ENCODE peak calls at places on chromosomes 4 and X, in four cellular contexts. N, D, P and E are unnamed samples.

GRCh38 chr4:74328501-74328900 is 20.2 kb downstream of the EPGN start:
- DNase-seq in N (no peak), P (no peak), D (no peak), E (no peak)

GRCh38 chr4:16827762-16828724 is 70.4 kb downstream of the LDB2 start:
- DNase-seq in D (no peak), N (peak; percentile 57), P (no peak), E (no peak)

GRCh38 chrX:2464677-2465166 is 36.1 kb downstream of the DHRSX start:
- DNase-seq in D (no peak), P (no peak), N (no peak), E (no peak)

GRCh38 chr4:184282895-184283654 is 65.4 kb upstream of the ENPP6 start:
- DNase-seq in D (peak; percentile 22), N (no peak), P (no peak), E (peak; percentile 71)

GRCh38 chr4:185263419-185263818 is 54.0 kb downstream of the SNX25 start:
- DNase-seq in D (no peak), P (no peak), N (no peak), E (no peak)

GRCh38 chr4:72218953-72219352 is 187.2 kb downstream of the NPFFR2 start:
- DNase-seq in P (no peak), N (no peak), D (no peak), E (no peak)

GRCh38 chr4:188623314-188623854 is 484.1 kb downstream of the TRIML1 start:
- DNase-seq in P (no peak), D (no peak), N (no peak), E (no peak)

GRCh38 chrX:95117556-95117955 is 1443.5 kb downstream of the FAM133A start:
- DNase-seq in N (no peak), P (no peak), D (no peak), E (no peak)

GRCh38 chr4:183430317-183430986 is 14.0 kb upstream of the CDKN2AIP start:
- DNase-seq in P (no peak), D (no peak), N (peak; percentile 37), E (no peak)

GRCh38 chr4:73869130-73870055 is at the start of gene CXCL1:
- DNase-seq in P (no peak), D (peak; percentile 74), N (peak; percentile 52), E (no peak)

GRCh38 chrX:39253551-39253950 is 452.3 kb downstream of the MID1IP1 start:
- DNase-seq in P (peak; percentile 46), D (no peak), N (no peak), E (no peak)

GRCh38 chr4:181592221-181592745 is 650.9 kb upstream of the TENM3 start:
- DNase-seq in P (no peak), D (no peak), N (no peak), E (no peak)

GRCh38 chr4:108036252-108036651 is 46.6 kb downstream of the HADH start:
- DNase-seq in D (peak; percentile 58), P (no peak), N (no peak), E (peak; percentile 64)

GRCh38 chr4:164012396-164013027 is 518.0 kb downstream of the TMA16 start:
- DNase-seq in N (no peak), P (no peak), D (no peak), E (peak; percentile 5)

GRCh38 chrX:129980043-129980442 is 2.4 kb upstream of the BCORL1 start:
- DNase-seq in N (no peak), P (no peak), D (peak; percentile 51), E (peak; percentile 65)

GRCh38 chrX:55142206-55142918 is 53.5 kb downstream of the PAGE2 start:
- DNase-seq in D (peak; percentile 21), P (no peak), N (no peak), E (no peak)

GRCh38 chr4:159012381-159012780 is 90.5 kb upstream of the RAPGEF2 start:
- DNase-seq in D (no peak), P (no peak), N (no peak), E (no peak)

GRCh38 chrX:154132366-154132765 is 11.7 kb upstream of the OPN1LW start:
- DNase-seq in P (no peak), D (no peak), N (no peak), E (no peak)

GRCh38 chrX:52353838-52354237 is 15.0 kb upstream of the XAGE2 start:
- DNase-seq in N (no peak), D (no peak), P (no peak), E (no peak)

GRCh38 chrX:131704136-131704695 is 160.3 kb downstream of the OR13H1 start:
- DNase-seq in N (no peak), P (no peak), D (peak; percentile 93), E (peak; percentile 51)

GRCh38 chr4:141815646-141816045 is 179.3 kb downstream of the IL15 start:
- DNase-seq in D (no peak), N (no peak), P (no peak), E (no peak)

GRCh38 chrX:10106801-10107200 is 50.0 kb upstream of the CLCN4 start:
- DNase-seq in D (peak; percentile 46), N (no peak), P (no peak), E (no peak)

GRCh38 chrX:70998402-70999027 is 67.6 kb upstream of the SLC7A3 start:
- DNase-seq in D (no peak), P (peak; percentile 38), N (peak; percentile 9), E (no peak)

GRCh38 chrX:2677764-2678163 is 13.3 kb upstream of the CD99 start:
- DNase-seq in P (peak; percentile 42), N (peak; percentile 79), D (peak; percentile 53), E (no peak)

GRCh38 chr4:150209140-150209829 is 131.0 kb downstream of the DCLK2 start:
- DNase-seq in N (peak; percentile 73), D (peak; percentile 69), P (no peak), E (peak; percentile 48)

GRCh38 chr4:26343041-26343403 is 22.2 kb downstream of the RBPJ start:
- DNase-seq in P (no peak), N (no peak), D (no peak), E (no peak)

GRCh38 chr4:25884040-25884788 is 21.4 kb upstream of the SEL1L3 start:
- DNase-seq in N (peak; percentile 84), D (no peak), P (peak; percentile 36), E (no peak)

GRCh38 chr4:142817442-142817841 is 28.7 kb downstream of the INPP4B start:
- DNase-seq in N (no peak), D (no peak), P (peak; percentile 33), E (no peak)

GRCh38 chr4:145934434-145935047 is 4.1 kb downstream of the ZNF827 start:
- DNase-seq in P (no peak), D (no peak), N (no peak), E (no peak)

GRCh38 chr4:154506253-154506652 is 14.7 kb upstream of the DCHS2 start:
- DNase-seq in N (peak; percentile 24), P (no peak), D (no peak), E (no peak)

GRCh38 chr4:138646383-138646782 is 369.2 kb upstream of the NOCT start:
- DNase-seq in N (no peak), P (no peak), D (no peak), E (no peak)

GRCh38 chrX:49921109-49921508 is 1.3 kb upstream of the CLCN5 start:
- DNase-seq in P (no peak), D (no peak), N (no peak), E (no peak)

GRCh38 chrX:49915352-49916222 is 6.8 kb upstream of the CLCN5 start:
- DNase-seq in N (peak; percentile 49), D (peak; percentile 33), P (peak; percentile 11), E (peak; percentile 54)

GRCh38 chrX:49922291-49923241 is at the start of gene CLCN5:
- DNase-seq in P (peak; percentile 57), D (peak; percentile 96), N (peak; percentile 97), E (peak; percentile 90)

DNA sequence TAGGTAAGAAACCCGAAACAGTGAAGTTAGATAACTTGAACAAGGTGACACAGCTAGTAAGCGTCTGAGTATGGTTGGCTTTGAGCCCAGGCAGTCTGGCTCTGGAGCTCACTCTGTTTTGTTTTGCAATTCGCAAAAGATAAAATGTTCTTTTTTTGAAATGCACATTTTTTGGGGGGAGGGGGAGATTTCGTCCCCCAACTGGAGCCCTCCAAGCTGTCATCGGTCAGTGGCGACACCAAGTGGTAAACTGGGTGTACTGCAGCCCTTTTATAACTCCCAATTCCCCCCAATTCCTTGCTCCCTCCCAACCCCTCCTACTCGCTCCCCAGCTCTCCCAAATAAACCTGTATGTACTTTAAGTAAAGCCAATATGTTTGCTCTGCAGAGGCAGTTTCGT is 2.8 kb upstream of the CLCN5 start:
- DNase-seq in D (peak; percentile 22), P (no peak), N (peak; percentile 6), E (peak; percentile 39)
- TF ChIP-seq CTCF in D (peak; percentile 50), P (peak; percentile 74), N (peak; percentile 50), E (peak; percentile 82)

DNA sequence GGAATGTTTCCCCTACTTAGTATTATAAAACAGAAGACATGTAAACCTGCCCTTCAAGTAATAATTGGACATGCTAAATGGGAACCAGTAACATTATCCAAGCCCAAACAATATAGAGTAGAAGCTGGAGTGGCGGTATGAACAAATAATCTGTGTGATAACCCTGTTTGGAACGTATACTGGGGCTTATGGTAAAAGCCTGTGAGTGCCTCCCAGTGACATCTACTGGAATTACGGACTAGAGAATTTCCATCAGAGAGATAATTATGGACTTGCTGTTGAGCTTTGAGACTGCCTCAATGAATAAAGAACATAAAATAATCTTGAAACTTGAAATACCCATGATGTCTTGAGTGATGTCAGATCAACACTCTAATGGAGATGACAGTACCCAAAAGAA is 406.3 kb upstream of the GRIA3 start:
- DNase-seq in N (no peak), D (no peak), P (no peak), E (no peak)
- TF ChIP-seq CTCF in N (no peak), D (no peak), P (no peak), E (no peak)

DNA sequence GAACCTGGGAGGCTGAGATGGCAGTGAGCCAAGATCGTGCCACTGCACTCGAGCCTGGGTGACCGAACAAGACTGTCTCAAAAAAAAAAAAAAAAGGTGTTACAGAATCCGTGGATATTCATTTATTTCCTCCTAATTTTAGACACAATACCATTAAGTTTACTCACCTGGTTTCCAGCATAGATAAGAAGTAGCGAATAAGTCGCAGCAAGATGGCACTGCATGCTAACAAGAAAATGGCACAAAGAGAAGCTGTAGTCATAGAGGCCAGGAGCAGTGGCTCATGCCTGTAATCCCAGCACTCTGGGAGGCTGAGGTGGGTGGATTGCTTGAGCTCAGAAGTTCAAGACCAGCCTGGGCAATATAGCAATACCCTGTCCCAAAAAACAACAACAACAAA is 17.0 kb upstream of the MOB1B start:
- DNase-seq in P (no peak), N (no peak), D (no peak), E (no peak)
- TF ChIP-seq CTCF in P (no peak), N (no peak), D (no peak), E (no peak)

DNA sequence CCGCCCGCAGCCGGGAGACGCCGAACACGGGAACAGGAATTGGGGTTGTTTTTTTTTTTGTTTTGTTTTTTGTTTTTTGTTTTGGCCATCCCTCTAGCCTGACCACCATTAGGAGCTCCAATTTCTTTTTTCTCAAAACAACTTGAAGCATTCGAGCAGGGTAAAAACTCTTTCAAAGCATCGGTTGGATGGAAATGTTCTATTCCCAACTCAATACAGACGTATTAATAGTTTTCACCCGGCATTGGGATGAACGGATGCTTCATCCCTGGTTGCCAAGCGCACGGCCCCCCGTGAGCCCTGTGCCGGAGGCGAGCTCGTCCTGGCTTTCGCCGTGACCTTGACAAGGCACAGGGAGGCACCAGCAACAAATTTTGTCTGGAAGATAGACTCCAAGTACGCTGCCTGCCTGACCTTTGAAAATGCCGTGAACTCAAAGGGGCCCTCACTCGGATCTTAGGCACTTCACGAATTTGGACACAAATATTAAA is 352 bp upstream of the MAP3K15 start:
- DNase-seq in D (no peak), N (no peak), P (no peak), E (no peak)
- TF ChIP-seq CTCF in D (no peak), N (no peak), P (no peak), E (peak; percentile 34)

DNA sequence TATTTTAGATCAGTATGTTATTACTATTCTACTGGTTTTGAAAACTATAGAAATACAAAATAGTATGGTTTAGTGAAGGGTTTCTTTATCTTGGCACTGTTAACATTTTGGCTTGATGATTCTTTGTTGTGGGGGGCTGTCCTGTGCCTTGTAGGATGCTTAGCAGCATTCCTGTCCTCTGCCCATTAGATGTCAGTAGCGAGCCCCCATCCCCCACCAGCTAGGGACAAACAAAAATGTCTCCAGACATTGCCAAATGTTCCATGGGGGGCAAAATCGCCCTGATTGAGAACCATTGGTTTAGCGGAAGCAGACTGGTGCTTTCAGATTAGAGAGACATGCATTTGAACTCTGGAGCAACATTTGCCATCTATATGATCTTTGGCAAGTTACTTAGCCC is 23.3 kb downstream of the SPARCL1 start:
- DNase-seq in D (no peak), P (no peak), N (no peak), E (no peak)
- TF ChIP-seq CTCF in D (no peak), P (no peak), N (no peak), E (peak; percentile 26)